ENCODE peak calls at places on chromosome 7, in ten cellular contexts. R, D, W, C, U, L, Q, B, J and E are unnamed samples.

GRCh38 chr7:37927739-37928444 is 7.5 kb downstream of the EPDR1 start:
- DNase-seq in R (no peak), D (no peak), C (no peak), B (peak; percentile 41), L (no peak), W (no peak), U (no peak), Q (no peak), J (no peak), E (no peak)

GRCh38 chr7:31096198-31096881 is 44.2 kb downstream of the ADCYAP1R1 start:
- DNase-seq in B (no peak), Q (peak; percentile 16), R (no peak), L (no peak), C (no peak), U (no peak), D (no peak), J (no peak), W (no peak), E (no peak)

GRCh38 chr7:192701-193536 is 548 bp downstream of the FAM20C start:
- DNase-seq in B (no peak), R (no peak), L (no peak), J (no peak), W (no peak), D (no peak), U (no peak), Q (no peak), C (no peak), E (no peak)

GRCh38 chr7:84188811-84189405 is 5.7 kb downstream of the SEMA3A start:
- DNase-seq in W (no peak), D (no peak), B (no peak), J (no peak), U (no peak), Q (no peak), C (peak; percentile 50), R (no peak), L (no peak), E (peak; percentile 29)

GRCh38 chr7:121428857-121429489 is 32.9 kb upstream of the FAM3C start:
- DNase-seq in Q (no peak), U (no peak), J (no peak), C (no peak), D (no peak), L (no peak), W (no peak), B (peak; percentile 30), R (no peak), E (no peak)

GRCh38 chr7:1956611-1957470 is 275.9 kb downstream of the MAD1L1 start:
- DNase-seq in R (no peak), D (no peak), J (no peak), B (no peak), C (no peak), Q (no peak), U (no peak), W (no peak), L (no peak), E (no peak)

GRCh38 chr7:121329460-121330052 is 756 bp downstream of the WNT16 start:
- DNase-seq in U (peak; percentile 2), J (no peak), R (peak; percentile 27), L (no peak), C (no peak), B (no peak), D (no peak), Q (no peak), W (no peak), E (no peak)

GRCh38 chr7:110940756-110941155 is 150.2 kb upstream of the LRRN3 start:
- DNase-seq in Q (no peak), D (no peak), W (no peak), L (no peak), B (no peak), C (no peak), R (no peak), J (no peak), U (no peak), E (no peak)

GRCh38 chr7:129213828-129214227 is 11.0 kb upstream of the AHCYL2 start:
- DNase-seq in Q (no peak), C (no peak), U (no peak), W (no peak), J (no peak), D (no peak), L (no peak), R (peak; percentile 1), B (peak; percentile 14), E (peak; percentile 21)

GRCh38 chr7:6551016-6551511 is at the start of gene GRID2IP:
- DNase-seq in C (no peak), U (no peak), W (no peak), B (no peak), J (no peak), R (no peak), L (no peak), D (no peak), Q (no peak), E (no peak)

GRCh38 chr7:130008941-130009847 is 42.0 kb downstream of the ZC3HC1 start:
- DNase-seq in Q (no peak), J (no peak), U (no peak), C (no peak), B (peak; percentile 74), L (no peak), W (no peak), D (no peak), R (peak; percentile 97), E (no peak)

GRCh38 chr7:17422966-17423365 is 124.5 kb downstream of the AHR start:
- DNase-seq in B (peak; percentile 43), D (no peak), L (no peak), W (no peak), Q (no peak), J (no peak), R (no peak), U (no peak), C (no peak), E (no peak)

GRCh38 chr7:44534501-44534900 is 6.6 kb downstream of the NPC1L1 start:
- DNase-seq in J (no peak), L (no peak), D (no peak), C (no peak), R (peak; percentile 49), U (peak; percentile 43), B (peak; percentile 25), Q (peak; percentile 51), W (peak; percentile 16), E (peak; percentile 80)

GRCh38 chr7:16638282-16639265 is 7.0 kb downstream of the ANKMY2 start:
- DNase-seq in W (no peak), C (no peak), J (no peak), Q (no peak), R (no peak), L (no peak), B (no peak), D (no peak), U (no peak), E (no peak)

GRCh38 chr7:74025146-74025545 is 2.8 kb upstream of the ELN start:
- DNase-seq in B (no peak), Q (no peak), U (no peak), J (no peak), D (no peak), R (no peak), L (no peak), C (no peak), W (no peak), E (no peak)

GRCh38 chr7:41732279-41733062 is 29.6 kb upstream of the INHBA start:
- DNase-seq in J (no peak), D (no peak), B (peak; percentile 57), W (no peak), R (no peak), C (no peak), U (no peak), Q (no peak), L (no peak), E (peak; percentile 58)

GRCh38 chr7:43135129-43135528 is 22.7 kb downstream of the HECW1 start:
- DNase-seq in R (no peak), W (no peak), J (no peak), L (no peak), B (no peak), Q (no peak), U (no peak), C (no peak), D (no peak), E (no peak)

GRCh38 chr7:2444476-2444875 is 31.7 kb downstream of the GRIFIN start:
- DNase-seq in B (peak; percentile 78), W (no peak), R (no peak), U (no peak), L (no peak), J (no peak), D (peak; percentile 47), C (no peak), Q (no peak), E (no peak)

GRCh38 chr7:100519580-100519979 is 19.4 kb upstream of the AGFG2 start:
- DNase-seq in C (no peak), J (no peak), U (no peak), D (no peak), W (no peak), R (no peak), B (no peak), L (no peak), Q (no peak), E (no peak)

GRCh38 chr7:99504281-99504602 is 220 bp upstream of the ZKSCAN5 start:
- DNase-seq in W (no peak), Q (no peak), J (no peak), R (peak; percentile 96), U (no peak), D (peak; percentile 91), C (no peak), L (no peak), B (no peak), E (no peak)

GRCh38 chr7:6026011-6026819 is 5.0 kb upstream of the ANKRD61 start:
- DNase-seq in D (no peak), R (peak; percentile 29), L (no peak), C (peak; percentile 30), J (no peak), W (peak; percentile 46), B (peak; percentile 54), U (peak; percentile 78), Q (peak; percentile 59), E (peak; percentile 67)

GRCh38 chr7:139673230-139673629 is 104.6 kb downstream of the HIPK2 start:
- DNase-seq in Q (peak; percentile 35), U (no peak), R (no peak), B (no peak), D (no peak), C (no peak), L (no peak), J (no peak), W (no peak), E (no peak)

GRCh38 chr7:155795401-155795800 is 16.9 kb downstream of the SHH start:
- DNase-seq in L (no peak), J (no peak), U (no peak), B (no peak), C (no peak), Q (peak; percentile 13), D (no peak), W (no peak), R (no peak), E (no peak)

GRCh38 chr7:31521336-31522010 is 7.6 kb downstream of the ITPRID1 start:
- DNase-seq in L (no peak), R (no peak), C (no peak), B (no peak), W (no peak), U (no peak), D (no peak), Q (no peak), J (no peak), E (no peak)

GRCh38 chr7:130363156-130363847 is 17.0 kb upstream of the CPA1 start:
- DNase-seq in C (no peak), L (no peak), J (no peak), R (no peak), D (peak; percentile 90), W (no peak), U (no peak), Q (no peak), B (peak; percentile 98), E (no peak)

GRCh38 chr7:132373879-132374278 is 202.4 kb downstream of the PLXNA4 start:
- DNase-seq in U (no peak), L (no peak), J (no peak), B (no peak), W (no peak), D (no peak), C (no peak), R (no peak), Q (no peak), E (no peak)

GRCh38 chr7:40520986-40521738 is 386.4 kb downstream of the SUGCT start:
- DNase-seq in U (no peak), Q (no peak), C (no peak), B (no peak), R (no peak), L (no peak), J (no peak), D (no peak), W (no peak), E (no peak)

GRCh38 chr7:66859794-66860645 is 61.0 kb upstream of the TMEM248 start:
- DNase-seq in Q (no peak), C (no peak), L (no peak), D (no peak), W (no peak), B (no peak), R (peak; percentile 86), U (no peak), J (peak; percentile 5), E (no peak)